ENCODE peak calls at places on chromosomes 2 and 18, in ten cellular contexts. One of them, this sample, is unnamed.

GRCh38 chr18:53153281-53153680 is 813.3 kb downstream of the DCC start:
- DNase-seq in A549: peak
- DNase-seq in upper lobe of left lung: no peak
- DNase-seq in stomach: no peak
- DNase-seq in breast epithelium: no peak
- DNase-seq in tibial nerve: no peak
- DNase-seq in thyroid gland: no peak
- DNase-seq in transverse colon: peak
- DNase-seq in K562: peak
- DNase-seq in adrenal gland: no peak
- DNase-seq in this sample: peak

GRCh38 chr18:36366994-36367839 is 69.7 kb downstream of the FHOD3 start:
- DNase-seq in upper lobe of left lung: no peak
- DNase-seq in K562: no peak
- DNase-seq in tibial nerve: no peak
- DNase-seq in transverse colon: no peak
- DNase-seq in adrenal gland: peak
- DNase-seq in breast epithelium: no peak
- DNase-seq in stomach: no peak
- DNase-seq in thyroid gland: peak
- DNase-seq in A549: no peak
- DNase-seq in this sample: no peak

GRCh38 chr2:181456660-181457120 is 496 bp upstream of the ITGA4 start:
- DNase-seq in upper lobe of left lung: no peak
- DNase-seq in K562: no peak
- DNase-seq in breast epithelium: no peak
- DNase-seq in tibial nerve: peak
- DNase-seq in stomach: peak
- DNase-seq in A549: no peak
- DNase-seq in thyroid gland: peak
- DNase-seq in transverse colon: peak
- DNase-seq in adrenal gland: peak
- DNase-seq in this sample: peak

GRCh38 chr2:54986266-54986665 is 64.0 kb downstream of the RTN4 start:
- DNase-seq in thyroid gland: no peak
- DNase-seq in tibial nerve: no peak
- DNase-seq in upper lobe of left lung: no peak
- DNase-seq in A549: no peak
- DNase-seq in adrenal gland: no peak
- DNase-seq in K562: no peak
- DNase-seq in stomach: no peak
- DNase-seq in transverse colon: no peak
- DNase-seq in breast epithelium: no peak
- DNase-seq in this sample: no peak

GRCh38 chr2:143313861-143314260 is 184.6 kb downstream of the ARHGAP15 start:
- DNase-seq in stomach: no peak
- DNase-seq in upper lobe of left lung: no peak
- DNase-seq in tibial nerve: no peak
- DNase-seq in K562: no peak
- DNase-seq in adrenal gland: no peak
- DNase-seq in transverse colon: no peak
- DNase-seq in breast epithelium: no peak
- DNase-seq in thyroid gland: no peak
- DNase-seq in A549: no peak
- DNase-seq in this sample: no peak

GRCh38 chr2:56185101-56185581 is 1.4 kb downstream of the CCDC85A start:
- DNase-seq in breast epithelium: no peak
- DNase-seq in upper lobe of left lung: peak
- DNase-seq in A549: peak
- DNase-seq in thyroid gland: peak
- DNase-seq in stomach: no peak
- DNase-seq in transverse colon: no peak
- DNase-seq in adrenal gland: peak
- DNase-seq in K562: no peak
- DNase-seq in tibial nerve: peak
- DNase-seq in this sample: no peak

GRCh38 chr2:55153564-55154315 is 78.4 kb downstream of the CLHC1 start:
- DNase-seq in K562: no peak
- DNase-seq in adrenal gland: no peak
- DNase-seq in A549: no peak
- DNase-seq in upper lobe of left lung: no peak
- DNase-seq in stomach: no peak
- DNase-seq in thyroid gland: no peak
- DNase-seq in breast epithelium: no peak
- DNase-seq in tibial nerve: no peak
- DNase-seq in transverse colon: no peak
- DNase-seq in this sample: no peak

GRCh38 chr2:188917632-188918031 is 56.5 kb upstream of the COL3A1 start:
- DNase-seq in thyroid gland: no peak
- DNase-seq in upper lobe of left lung: no peak
- DNase-seq in A549: no peak
- DNase-seq in breast epithelium: no peak
- DNase-seq in adrenal gland: no peak
- DNase-seq in transverse colon: no peak
- DNase-seq in K562: no peak
- DNase-seq in tibial nerve: no peak
- DNase-seq in stomach: no peak
- DNase-seq in this sample: no peak

GRCh38 chr2:156334496-156335478 is 2.3 kb upstream of the NR4A2 start:
- DNase-seq in upper lobe of left lung: peak
- DNase-seq in breast epithelium: peak
- DNase-seq in tibial nerve: peak
- DNase-seq in A549: peak
- DNase-seq in K562: peak
- DNase-seq in adrenal gland: peak
- DNase-seq in thyroid gland: peak
- DNase-seq in transverse colon: peak
- DNase-seq in stomach: peak
- DNase-seq in this sample: no peak

DNA sequence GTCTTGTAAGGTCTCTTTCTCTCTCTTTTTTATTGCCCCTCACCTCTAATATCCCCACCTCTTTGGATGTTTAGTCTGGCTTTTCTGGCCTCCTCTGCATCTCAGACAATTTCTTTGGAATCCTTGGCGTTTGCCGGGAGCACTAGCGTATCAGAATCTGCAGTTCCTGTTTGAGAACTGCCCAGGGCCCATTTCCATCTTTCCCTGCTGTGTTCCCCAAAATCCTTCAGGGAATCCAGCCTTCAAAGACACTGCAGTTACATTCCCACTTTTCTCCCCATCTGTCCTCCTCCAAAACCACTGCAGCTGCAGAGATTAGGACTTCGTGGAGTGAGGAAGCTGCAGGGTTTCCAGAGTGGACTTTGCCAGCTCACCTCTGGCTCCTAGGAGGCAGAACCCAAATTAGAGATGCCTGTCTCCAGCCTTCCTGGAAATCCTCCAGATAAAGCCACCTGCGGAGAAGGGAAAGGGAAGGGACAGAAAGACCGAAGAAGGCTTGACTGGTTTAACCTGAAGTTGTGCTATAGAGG is 2.7 kb downstream of the VSNL1 start:
- DNase-seq in thyroid gland: no peak
- DNase-seq in breast epithelium: no peak
- DNase-seq in adrenal gland: no peak
- DNase-seq in K562: no peak
- DNase-seq in tibial nerve: no peak
- DNase-seq in stomach: no peak
- DNase-seq in A549: no peak
- DNase-seq in transverse colon: no peak
- DNase-seq in upper lobe of left lung: no peak
- DNase-seq in this sample: no peak
- H3K4me3 ChIP-seq in thyroid gland: no peak
- H3K4me3 ChIP-seq in breast epithelium: peak
- H3K4me3 ChIP-seq in adrenal gland: no peak
- H3K4me3 ChIP-seq in K562: no peak
- H3K4me3 ChIP-seq in tibial nerve: no peak
- H3K4me3 ChIP-seq in stomach: no peak
- H3K4me3 ChIP-seq in A549: no peak
- H3K4me3 ChIP-seq in transverse colon: no peak
- H3K4me3 ChIP-seq in upper lobe of left lung: no peak
- H3K4me3 ChIP-seq in this sample: no peak

DNA sequence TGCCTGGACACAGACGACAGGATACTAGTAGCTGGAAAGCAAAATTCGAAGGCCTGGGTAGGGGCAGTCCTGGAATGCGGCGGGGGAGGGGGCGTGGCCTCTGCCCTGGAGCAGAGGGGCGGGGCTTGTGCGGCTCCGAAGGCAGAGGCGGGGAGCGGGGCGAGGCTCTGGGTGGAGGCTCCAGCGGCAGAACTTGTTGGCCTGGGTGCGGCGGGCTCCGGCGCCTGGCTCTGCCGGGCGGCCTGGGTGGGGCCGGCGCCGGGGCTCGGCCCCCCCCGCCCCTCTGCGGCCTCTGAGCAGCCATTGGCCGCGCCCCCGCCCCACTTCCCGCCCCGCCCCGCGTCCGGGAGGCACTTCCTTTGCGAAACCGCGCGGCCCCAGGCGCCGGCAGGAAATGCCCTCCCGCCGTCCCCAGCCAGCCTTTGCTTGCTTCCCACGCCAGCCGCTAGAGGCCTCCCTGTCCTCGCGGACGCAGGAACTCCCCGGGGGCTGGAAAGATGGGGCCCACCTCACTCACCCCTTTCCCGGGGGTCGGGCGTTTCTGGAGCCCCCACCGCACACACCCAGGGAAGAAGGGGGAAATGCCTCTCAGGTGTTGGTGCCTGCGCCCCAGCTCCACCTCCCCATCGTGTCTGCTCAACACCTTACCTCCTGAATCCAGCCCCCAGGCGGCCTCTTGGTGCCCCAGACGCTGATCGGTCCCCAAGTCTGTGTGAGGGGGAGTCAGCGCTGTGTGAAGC is 6.7 kb downstream of the CTDSP1 start:
- DNase-seq in A549: peak
- DNase-seq in transverse colon: peak
- DNase-seq in breast epithelium: peak
- DNase-seq in adrenal gland: peak
- DNase-seq in thyroid gland: peak
- DNase-seq in upper lobe of left lung: peak
- DNase-seq in stomach: peak
- DNase-seq in K562: peak
- DNase-seq in tibial nerve: peak
- DNase-seq in this sample: peak
- TF ChIP-seq POLR2A in A549: no peak
- TF ChIP-seq POLR2A in transverse colon: peak
- TF ChIP-seq POLR2A in breast epithelium: no peak
- TF ChIP-seq POLR2A in adrenal gland: no peak
- TF ChIP-seq POLR2A in thyroid gland: peak
- TF ChIP-seq POLR2A in upper lobe of left lung: no peak
- TF ChIP-seq POLR2A in stomach: peak
- TF ChIP-seq POLR2A in K562: peak
- TF ChIP-seq POLR2A in tibial nerve: peak
- TF ChIP-seq POLR2A in this sample: no peak

GRCh38 chr2:148812306-148812705 is 62.7 kb upstream of the KIF5C start:
- DNase-seq in transverse colon: peak
- DNase-seq in A549: no peak
- DNase-seq in K562: no peak
- DNase-seq in tibial nerve: no peak
- DNase-seq in breast epithelium: no peak
- DNase-seq in stomach: no peak
- DNase-seq in thyroid gland: peak
- DNase-seq in upper lobe of left lung: peak
- DNase-seq in adrenal gland: peak
- DNase-seq in this sample: no peak

GRCh38 chr2:148813603-148814065 is 61.4 kb upstream of the KIF5C start:
- DNase-seq in K562: peak
- DNase-seq in transverse colon: peak
- DNase-seq in upper lobe of left lung: no peak
- DNase-seq in thyroid gland: no peak
- DNase-seq in tibial nerve: no peak
- DNase-seq in breast epithelium: no peak
- DNase-seq in stomach: peak
- DNase-seq in A549: no peak
- DNase-seq in adrenal gland: peak
- DNase-seq in this sample: no peak

GRCh38 chr2:148816176-148816575 is 58.9 kb upstream of the KIF5C start:
- DNase-seq in transverse colon: no peak
- DNase-seq in K562: no peak
- DNase-seq in tibial nerve: no peak
- DNase-seq in upper lobe of left lung: no peak
- DNase-seq in A549: no peak
- DNase-seq in breast epithelium: no peak
- DNase-seq in stomach: no peak
- DNase-seq in thyroid gland: no peak
- DNase-seq in adrenal gland: no peak
- DNase-seq in this sample: no peak

GRCh38 chr2:148814853-148815419 is 60.1 kb upstream of the KIF5C start:
- DNase-seq in K562: no peak
- DNase-seq in breast epithelium: no peak
- DNase-seq in transverse colon: peak
- DNase-seq in A549: no peak
- DNase-seq in upper lobe of left lung: no peak
- DNase-seq in tibial nerve: no peak
- DNase-seq in stomach: peak
- DNase-seq in adrenal gland: peak
- DNase-seq in thyroid gland: peak
- DNase-seq in this sample: no peak

DNA sequence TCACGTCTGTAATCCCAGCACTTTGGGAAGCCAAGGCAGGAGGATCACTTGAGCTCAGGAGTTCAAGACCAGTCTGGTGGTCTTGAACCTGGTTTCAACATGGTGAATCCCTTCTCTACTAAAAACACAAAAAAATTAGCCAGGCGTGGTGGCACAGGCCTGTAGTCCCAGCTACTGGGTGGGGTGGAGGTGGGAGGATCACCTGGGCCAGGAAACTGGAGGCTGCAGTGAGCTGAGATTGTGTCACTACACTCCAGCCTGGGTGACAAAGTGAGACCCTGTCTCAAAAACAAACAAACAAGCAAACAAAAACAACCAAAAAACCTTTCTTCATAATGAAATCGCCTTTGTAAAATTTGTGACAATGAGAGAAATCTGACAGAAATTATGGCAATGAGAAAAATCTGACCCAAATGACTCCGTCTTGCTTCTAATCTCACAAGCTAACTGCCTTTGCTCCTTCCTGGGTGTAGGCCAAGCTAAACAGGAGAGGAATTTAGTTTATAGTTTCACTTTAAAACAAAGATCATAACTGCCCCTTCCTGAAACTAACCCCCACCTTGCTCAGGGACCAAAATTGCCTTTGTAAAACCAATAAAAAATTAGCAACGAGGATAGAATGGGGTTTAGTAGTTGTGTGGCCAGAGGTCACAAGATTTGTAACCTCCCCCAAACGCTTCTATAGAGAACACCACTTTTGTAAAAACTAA is 60.7 kb upstream of the KIF5C start:
- DNase-seq in K562: no peak
- DNase-seq in upper lobe of left lung: no peak
- DNase-seq in stomach: peak
- DNase-seq in tibial nerve: no peak
- DNase-seq in transverse colon: peak
- DNase-seq in adrenal gland: peak
- DNase-seq in breast epithelium: no peak
- DNase-seq in thyroid gland: peak
- DNase-seq in A549: no peak
- DNase-seq in this sample: no peak
- H3K4me3 ChIP-seq in K562: no peak
- H3K4me3 ChIP-seq in upper lobe of left lung: no peak
- H3K4me3 ChIP-seq in stomach: no peak
- H3K4me3 ChIP-seq in tibial nerve: no peak
- H3K4me3 ChIP-seq in transverse colon: no peak
- H3K4me3 ChIP-seq in adrenal gland: no peak
- H3K4me3 ChIP-seq in breast epithelium: peak
- H3K4me3 ChIP-seq in thyroid gland: no peak
- H3K4me3 ChIP-seq in A549: no peak
- H3K4me3 ChIP-seq in this sample: no peak

GRCh38 chr2:233141888-233142287 is 81.7 kb downstream of the INPP5D start:
- DNase-seq in stomach: no peak
- DNase-seq in transverse colon: no peak
- DNase-seq in tibial nerve: no peak
- DNase-seq in breast epithelium: no peak
- DNase-seq in thyroid gland: no peak
- DNase-seq in upper lobe of left lung: no peak
- DNase-seq in A549: no peak
- DNase-seq in adrenal gland: no peak
- DNase-seq in K562: no peak
- DNase-seq in this sample: no peak
- TF ChIP-seq POLR2A in stomach: no peak
- TF ChIP-seq POLR2A in transverse colon: no peak
- TF ChIP-seq POLR2A in tibial nerve: no peak
- TF ChIP-seq POLR2A in breast epithelium: no peak
- TF ChIP-seq POLR2A in thyroid gland: no peak
- TF ChIP-seq POLR2A in upper lobe of left lung: no peak
- TF ChIP-seq POLR2A in A549: no peak
- TF ChIP-seq POLR2A in adrenal gland: no peak
- TF ChIP-seq POLR2A in K562: no peak
- TF ChIP-seq POLR2A in this sample: no peak

This sample was measured in NB4.